ENCODE peak calls at places on chromosomes 2 and 18, in four cellular contexts. V is AG09319, R is NCI-H1436, A is T-cell. B is an unnamed sample.

GRCh38 chr2:157487747-157488146 is 43.9 kb upstream of the CYTIP start:
- DNase-seq in V (no peak), R (no peak), A (no peak), B (no peak)

GRCh38 chr18:45528712-45529336 is 86.5 kb upstream of the SLC14A2 start:
- DNase-seq in V (no peak), R (no peak), A (no peak), B (no peak)

GRCh38 chr2:235546436-235546835 is 52.6 kb downstream of the AGAP1 start:
- DNase-seq in V (no peak), R (no peak), A (no peak), B (no peak)

GRCh38 chr2:26687328-26687727 is 5.2 kb upstream of the KCNK3 start:
- DNase-seq in V (no peak), R (peak), A (no peak), B (no peak)

GRCh38 chr2:149136111-149136510 is 97.6 kb downstream of the LYPD6B start:
- DNase-seq in V (no peak), R (no peak), A (no peak), B (no peak)

GRCh38 chr2:207044380-207044779 is 105.1 kb downstream of the CPO start:
- DNase-seq in V (no peak), R (peak), A (no peak), B (no peak)

GRCh38 chr2:200430017-200430416 is 79.9 kb downstream of the KCTD18 start:
- DNase-seq in V (no peak), R (no peak), A (no peak), B (no peak)

GRCh38 chr2:197254776-197255521 is 55.6 kb downstream of the ANKRD44 start:
- DNase-seq in V (no peak), R (no peak), A (no peak), B (no peak)

GRCh38 chr2:4715065-4715464 is 977.1 kb upstream of the SOX11 start:
- DNase-seq in V (no peak), R (no peak), A (no peak), B (no peak)

GRCh38 chr2:171547256-171547655 is 25.0 kb downstream of the CYBRD1 start:
- DNase-seq in V (no peak), R (no peak), A (no peak), B (no peak)

GRCh38 chr18:45688834-45689233 is 35.1 kb upstream of the SLC14A1 start:
- DNase-seq in V (no peak), R (peak), A (peak), B (peak)

GRCh38 chr18:79927597-79928562 is 23.6 kb downstream of the SLC66A2 start:
- DNase-seq in V (no peak), R (no peak), A (no peak), B (no peak)

GRCh38 chr2:120780402-120780801 is 44.7 kb downstream of the GLI2 start:
- DNase-seq in V (no peak), R (no peak), A (no peak), B (no peak)